ENCODE peak calls at places on chromosomes 11 and 22, in four cellular contexts. Z, G, H and D are unnamed samples.

GRCh38 chr11:8206251-8207079 is 37.6 kb upstream of the RIC3 start:
- DNase-seq in Z (no peak), G (no peak), H (peak; percentile 87), D (peak; percentile 88)

GRCh38 chr11:116980136-116980793 is 118.0 kb downstream of the SIK3 start:
- DNase-seq in G (no peak), H (no peak), Z (no peak), D (no peak)

GRCh38 chr11:35946766-35947165 is 2.9 kb downstream of the LDLRAD3 start:
- DNase-seq in G (no peak), H (no peak), Z (peak; percentile 42), D (no peak)

GRCh38 chr22:18977824-18978425 is 41.8 kb upstream of the PRODH start:
- DNase-seq in Z (no peak), H (no peak), G (no peak), D (no peak)

GRCh38 chr11:125892071-125892470 is 4.6 kb downstream of the HYLS1 start:
- DNase-seq in H (no peak), Z (no peak), G (no peak), D (no peak)

GRCh38 chr11:12674936-12675696 is 895 bp downstream of the TEAD1 start:
- DNase-seq in G (no peak), Z (peak; percentile 44), H (peak; percentile 75), D (peak; percentile 53)

GRCh38 chr11:115164774-115165173 is 339.4 kb downstream of the CADM1 start:
- DNase-seq in Z (peak; percentile 60), G (no peak), H (peak; percentile 78), D (no peak)

GRCh38 chr11:116601734-116602636 is 170.8 kb downstream of the BUD13 start:
- DNase-seq in G (no peak), Z (no peak), H (no peak), D (no peak)

GRCh38 chr11:8658210-8658968 is 24.1 kb downstream of the TRIM66 start:
- DNase-seq in H (peak; percentile 31), Z (peak; percentile 54), G (no peak), D (peak; percentile 40)

GRCh38 chr22:42990131-42990838 is 24.7 kb downstream of the PACSIN2 start:
- DNase-seq in G (no peak), H (no peak), Z (no peak), D (peak; percentile 88)

GRCh38 chr11:114219559-114220349 is 76.4 kb upstream of the NNMT start:
- DNase-seq in G (no peak), Z (no peak), H (no peak), D (no peak)

GRCh38 chr11:69419662-69420061 is 61.8 kb upstream of the LINC01488 start:
- DNase-seq in Z (no peak), H (peak; percentile 50), G (no peak), D (no peak)

GRCh38 chr11:130721736-130722135 is 194.5 kb downstream of the SNX19 start:
- DNase-seq in G (no peak), Z (no peak), H (no peak), D (no peak)

GRCh38 chr22:19892925-19893324 is 38.3 kb upstream of the GNB1L start:
- DNase-seq in G (no peak), H (peak; percentile 48), Z (no peak), D (no peak)

GRCh38 chr11:16891964-16892363 is 122.2 kb downstream of the PLEKHA7 start:
- DNase-seq in G (no peak), Z (no peak), H (no peak), D (no peak)